ENCODE peak calls at places on chromosomes 5 and 9, in four cellular contexts. One of them, this sample, is unnamed.

GRCh38 chr9:69421908-69422801 is 97.1 kb downstream of the ENTREP1 start:
- DNase-seq in GM20000: peak
- DNase-seq in endothelial cell: peak
- DNase-seq in mesothelial cell of epicardium: peak
- DNase-seq in this sample: peak

GRCh38 chr5:93517828-93518227 is 63.2 kb downstream of the NR2F1-AS1 start:
- DNase-seq in GM20000: no peak
- DNase-seq in endothelial cell: no peak
- DNase-seq in mesothelial cell of epicardium: no peak
- DNase-seq in this sample: no peak

GRCh38 chr5:43332401-43332800 is 19.2 kb upstream of the HMGCS1 start:
- DNase-seq in GM20000: no peak
- DNase-seq in endothelial cell: no peak
- DNase-seq in mesothelial cell of epicardium: no peak
- DNase-seq in this sample: no peak

GRCh38 chr9:286091-286740 is 71.6 kb downstream of the DOCK8 start:
- DNase-seq in GM20000: no peak
- DNase-seq in endothelial cell: no peak
- DNase-seq in mesothelial cell of epicardium: no peak
- DNase-seq in this sample: no peak

GRCh38 chr9:137114613-137115393 is at the start of gene DPP7:
- DNase-seq in GM20000: peak
- DNase-seq in endothelial cell: no peak
- DNase-seq in mesothelial cell of epicardium: peak
- DNase-seq in this sample: peak

GRCh38 chr5:167720676-167721260 is 570.7 kb upstream of the WWC1 start:
- DNase-seq in GM20000: no peak
- DNase-seq in endothelial cell: no peak
- DNase-seq in mesothelial cell of epicardium: no peak
- DNase-seq in this sample: no peak

GRCh38 chr5:107381189-107381856 is 289.4 kb downstream of the EFNA5 start:
- DNase-seq in GM20000: no peak
- DNase-seq in endothelial cell: no peak
- DNase-seq in mesothelial cell of epicardium: no peak
- DNase-seq in this sample: no peak

GRCh38 chr5:130871346-130872086 is 293.5 kb downstream of the HINT1 start:
- DNase-seq in GM20000: peak
- DNase-seq in endothelial cell: no peak
- DNase-seq in mesothelial cell of epicardium: no peak
- DNase-seq in this sample: peak

GRCh38 chr5:178778919-178779318 is 48.5 kb upstream of the ZNF354A start:
- DNase-seq in GM20000: no peak
- DNase-seq in endothelial cell: no peak
- DNase-seq in mesothelial cell of epicardium: no peak
- DNase-seq in this sample: no peak

GRCh38 chr5:80034559-80034958 is 589 bp upstream of the THBS4 start:
- DNase-seq in GM20000: no peak
- DNase-seq in endothelial cell: no peak
- DNase-seq in mesothelial cell of epicardium: no peak
- DNase-seq in this sample: no peak

GRCh38 chr5:74017786-74018211 is 391.8 kb downstream of the ARHGEF28 start:
- DNase-seq in GM20000: no peak
- DNase-seq in endothelial cell: no peak
- DNase-seq in mesothelial cell of epicardium: no peak
- DNase-seq in this sample: no peak

GRCh38 chr5:119270955-119271757 is 84.7 kb upstream of the TNFAIP8 start:
- DNase-seq in GM20000: no peak
- DNase-seq in endothelial cell: no peak
- DNase-seq in mesothelial cell of epicardium: no peak
- DNase-seq in this sample: no peak

GRCh38 chr9:121194730-121195129 is 6.9 kb downstream of the RAB14 start:
- DNase-seq in GM20000: no peak
- DNase-seq in endothelial cell: no peak
- DNase-seq in mesothelial cell of epicardium: no peak
- DNase-seq in this sample: no peak

DNA sequence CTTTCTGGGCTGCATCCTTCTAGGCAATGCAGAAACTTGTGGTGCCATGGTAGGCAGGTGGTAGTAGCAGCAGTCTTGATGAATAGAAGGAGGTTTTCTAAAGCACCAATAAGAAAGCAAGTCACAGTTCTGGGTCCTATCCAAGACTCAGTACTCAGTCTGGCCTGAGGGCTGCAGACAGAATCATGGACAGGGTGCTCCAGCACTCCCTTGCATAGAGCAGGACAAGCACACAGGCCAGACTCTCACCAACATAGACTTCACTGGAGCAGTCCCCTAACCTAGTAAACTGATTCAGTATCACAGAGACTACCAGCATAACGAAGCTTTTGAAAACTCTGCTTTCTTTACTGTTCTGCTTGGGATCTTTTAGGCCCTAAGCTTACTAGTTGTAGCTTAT is 134.0 kb upstream of the RUSC2 start:
- DNase-seq in GM20000: no peak
- DNase-seq in endothelial cell: no peak
- DNase-seq in mesothelial cell of epicardium: no peak
- DNase-seq in this sample: no peak
- TF ChIP-seq CTCF in GM20000: no peak
- TF ChIP-seq CTCF in endothelial cell: no peak
- TF ChIP-seq CTCF in mesothelial cell of epicardium: no peak
- TF ChIP-seq CTCF in this sample: no peak

GRCh38 chr9:113675475-113675941 is 200.6 kb upstream of the ZNF618 start:
- DNase-seq in GM20000: no peak
- DNase-seq in endothelial cell: no peak
- DNase-seq in mesothelial cell of epicardium: no peak
- DNase-seq in this sample: no peak
- TF ChIP-seq CTCF in GM20000: no peak
- TF ChIP-seq CTCF in endothelial cell: no peak
- TF ChIP-seq CTCF in mesothelial cell of epicardium: no peak
- TF ChIP-seq CTCF in this sample: no peak

DNA sequence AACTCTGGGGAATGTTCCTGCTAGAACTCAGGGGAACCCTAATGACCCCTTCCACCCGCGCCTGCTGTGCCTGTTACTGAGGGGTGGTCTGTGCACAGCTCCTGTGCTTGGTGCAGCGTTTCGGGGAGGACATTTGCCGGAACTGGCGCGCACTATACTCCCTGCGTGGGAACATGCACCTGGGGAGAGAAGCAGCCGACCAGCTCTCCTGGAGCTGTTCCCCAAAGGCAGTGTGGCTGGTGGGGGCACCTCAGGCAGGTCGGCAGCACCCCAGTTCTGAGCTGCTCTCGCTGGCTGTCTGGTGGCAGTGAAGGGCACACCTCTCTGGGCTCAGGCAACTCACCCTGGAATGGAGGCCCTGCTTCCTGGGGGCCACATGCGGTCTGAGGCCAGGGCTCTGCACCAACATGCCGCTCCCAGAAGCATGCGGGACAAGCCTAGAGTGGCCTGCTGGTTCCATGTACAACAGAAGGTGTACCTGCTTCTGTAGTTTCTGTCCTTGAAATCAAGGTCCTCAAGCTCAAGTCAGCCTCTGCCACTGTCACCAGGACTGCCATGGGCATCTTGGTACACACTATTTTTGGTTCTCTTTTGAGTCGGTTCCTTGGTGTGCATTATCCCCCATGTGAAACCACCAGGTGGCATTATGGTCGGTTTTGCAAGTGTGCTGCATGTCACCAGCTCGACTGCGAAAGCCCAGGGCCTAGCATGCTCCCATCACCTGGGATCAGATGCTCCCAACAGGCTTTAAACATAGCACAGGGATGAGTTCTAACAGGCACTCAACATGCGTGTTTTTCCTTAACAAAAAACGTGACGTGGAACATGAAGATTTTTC is 7.8 kb upstream of the MRNIP start:
- DNase-seq in GM20000: peak
- DNase-seq in endothelial cell: no peak
- DNase-seq in mesothelial cell of epicardium: no peak
- DNase-seq in this sample: peak
- TF ChIP-seq CTCF in GM20000: peak
- TF ChIP-seq CTCF in endothelial cell: no peak
- TF ChIP-seq CTCF in mesothelial cell of epicardium: no peak
- TF ChIP-seq CTCF in this sample: no peak

GRCh38 chr9:112091805-112092204 is 83.3 kb downstream of the SUSD1 start:
- DNase-seq in GM20000: no peak
- DNase-seq in endothelial cell: no peak
- DNase-seq in mesothelial cell of epicardium: no peak
- DNase-seq in this sample: no peak
- TF ChIP-seq CTCF in GM20000: no peak
- TF ChIP-seq CTCF in endothelial cell: no peak
- TF ChIP-seq CTCF in mesothelial cell of epicardium: no peak
- TF ChIP-seq CTCF in this sample: peak

GRCh38 chr5:169705322-169705721 is 68.2 kb downstream of the DOCK2 start:
- DNase-seq in GM20000: peak
- DNase-seq in endothelial cell: no peak
- DNase-seq in mesothelial cell of epicardium: no peak
- DNase-seq in this sample: no peak

GRCh38 chr5:169703803-169704202 is 66.7 kb downstream of the DOCK2 start:
- DNase-seq in GM20000: no peak
- DNase-seq in endothelial cell: no peak
- DNase-seq in mesothelial cell of epicardium: no peak
- DNase-seq in this sample: no peak

GRCh38 chr5:169702726-169703481 is 65.8 kb downstream of the DOCK2 start:
- DNase-seq in GM20000: peak
- DNase-seq in endothelial cell: no peak
- DNase-seq in mesothelial cell of epicardium: no peak
- DNase-seq in this sample: peak

GRCh38 chr5:169700611-169701010 is 63.5 kb downstream of the DOCK2 start:
- DNase-seq in GM20000: no peak
- DNase-seq in endothelial cell: no peak
- DNase-seq in mesothelial cell of epicardium: no peak
- DNase-seq in this sample: no peak

DNA sequence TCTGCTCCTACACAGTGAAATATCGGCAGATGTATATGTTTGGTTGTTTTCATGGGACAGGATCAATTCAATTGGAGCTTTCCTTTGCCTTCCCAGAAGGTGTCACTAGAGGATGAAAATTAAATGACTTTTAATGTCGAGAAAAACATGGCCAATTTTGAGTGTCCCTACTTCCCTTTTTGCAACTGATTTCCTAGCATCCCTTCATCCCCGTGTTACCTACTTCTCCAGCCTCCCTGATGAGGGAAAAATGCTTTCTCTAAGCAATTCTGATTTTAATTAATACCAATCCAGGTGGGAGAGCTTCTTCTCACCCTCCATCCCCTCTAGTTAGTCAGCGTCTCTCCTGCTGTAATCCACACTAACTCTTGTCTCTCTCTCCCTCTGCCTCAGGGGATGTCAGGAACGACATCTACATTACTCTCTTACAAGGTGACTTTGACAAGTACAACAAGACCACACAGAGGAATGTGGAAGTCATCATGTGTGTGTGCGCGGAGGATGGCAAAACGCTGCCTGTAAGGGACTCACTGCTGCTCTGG is 64.9 kb downstream of the DOCK2 start:
- DNase-seq in GM20000: peak
- DNase-seq in endothelial cell: no peak
- DNase-seq in mesothelial cell of epicardium: no peak
- DNase-seq in this sample: no peak
- TF ChIP-seq CTCF in GM20000: peak
- TF ChIP-seq CTCF in endothelial cell: no peak
- TF ChIP-seq CTCF in mesothelial cell of epicardium: no peak
- TF ChIP-seq CTCF in this sample: no peak

DNA sequence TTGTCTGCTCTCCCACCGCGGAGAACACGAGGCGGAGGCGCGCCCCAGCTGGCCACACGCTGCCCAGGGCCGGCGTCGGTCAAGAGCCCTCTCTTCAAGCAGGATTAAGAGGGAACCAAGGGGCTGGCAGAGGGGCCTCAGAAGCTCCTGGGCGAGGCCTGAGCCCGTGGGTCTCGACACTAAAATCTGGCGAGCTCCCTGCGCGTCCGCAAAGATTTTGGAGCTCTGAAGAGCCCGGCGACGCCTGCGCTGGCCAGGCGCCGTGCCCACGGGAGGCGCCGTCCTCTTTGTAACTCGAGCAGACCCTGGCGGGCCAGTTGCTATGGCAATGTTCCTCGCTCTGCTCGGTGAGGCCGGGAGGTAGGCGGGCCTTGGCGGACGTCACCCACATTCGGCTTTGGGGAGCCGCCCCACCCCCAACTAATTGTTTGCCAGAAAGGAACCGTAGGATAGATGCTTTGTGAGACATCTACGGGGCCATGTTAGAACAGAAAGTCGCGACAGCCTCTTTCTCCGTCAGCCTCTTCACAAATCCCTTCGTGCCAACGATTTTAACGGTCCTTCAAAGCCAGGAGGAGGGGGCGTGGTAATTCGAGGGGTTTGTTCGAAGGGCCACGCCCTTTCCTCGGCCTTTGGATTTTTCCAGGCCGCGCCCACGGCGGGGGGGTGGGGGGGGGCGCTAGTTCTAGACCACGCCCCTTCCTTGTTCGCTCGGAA is 735 bp upstream of the CNOT8 start:
- DNase-seq in GM20000: peak
- DNase-seq in endothelial cell: peak
- DNase-seq in mesothelial cell of epicardium: peak
- DNase-seq in this sample: peak
- TF ChIP-seq CTCF in GM20000: no peak
- TF ChIP-seq CTCF in endothelial cell: no peak
- TF ChIP-seq CTCF in mesothelial cell of epicardium: no peak
- TF ChIP-seq CTCF in this sample: no peak

GRCh38 chr9:128929560-128929959 is 8.8 kb downstream of the PHYHD1 start:
- DNase-seq in GM20000: no peak
- DNase-seq in endothelial cell: no peak
- DNase-seq in mesothelial cell of epicardium: no peak
- DNase-seq in this sample: no peak
- TF ChIP-seq CTCF in GM20000: no peak
- TF ChIP-seq CTCF in endothelial cell: no peak
- TF ChIP-seq CTCF in mesothelial cell of epicardium: no peak
- TF ChIP-seq CTCF in this sample: no peak

DNA sequence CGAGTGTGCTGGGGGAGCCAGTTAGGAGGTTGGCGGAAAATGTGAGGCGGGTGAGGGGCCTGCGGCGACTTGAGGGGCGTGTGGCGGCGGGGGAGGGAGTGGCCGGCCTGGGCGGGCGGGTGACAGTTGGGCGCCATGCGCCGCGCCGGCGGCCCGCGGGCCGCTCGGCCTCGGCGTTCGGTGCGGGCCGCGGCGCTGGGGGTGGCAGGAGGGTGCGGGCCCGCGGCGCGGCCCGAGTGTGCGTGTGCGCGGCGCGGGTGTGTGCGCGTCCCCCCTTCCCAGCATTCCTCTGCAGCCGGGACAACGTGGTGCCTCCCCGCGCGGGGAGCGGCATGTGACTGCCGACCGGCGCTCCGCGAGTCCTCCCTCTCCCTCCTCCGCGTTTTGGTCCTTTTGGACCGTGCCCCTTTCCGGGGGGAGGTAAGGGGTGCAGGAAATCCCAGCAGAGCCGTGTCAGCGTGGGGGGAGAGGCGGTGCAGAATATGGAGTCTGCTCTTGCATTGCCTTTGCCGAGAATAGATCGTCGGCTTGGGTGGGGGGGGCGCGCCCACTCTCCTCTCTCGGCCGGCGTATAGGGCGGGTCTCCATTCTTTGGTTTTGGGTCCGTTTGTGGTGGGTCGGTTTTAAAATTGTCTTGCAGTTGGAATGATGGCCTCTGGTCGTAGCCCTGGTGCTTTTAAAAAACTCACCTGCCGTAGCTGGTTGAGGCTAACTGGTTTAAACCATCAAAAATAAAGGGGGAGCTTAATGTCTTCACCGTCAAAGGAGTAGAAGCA is 1.9 kb downstream of the LARP1 start:
- DNase-seq in GM20000: peak
- DNase-seq in endothelial cell: peak
- DNase-seq in mesothelial cell of epicardium: peak
- DNase-seq in this sample: peak
- TF ChIP-seq CTCF in GM20000: no peak
- TF ChIP-seq CTCF in endothelial cell: no peak
- TF ChIP-seq CTCF in mesothelial cell of epicardium: no peak
- TF ChIP-seq CTCF in this sample: no peak

GRCh38 chr9:98678244-98678842 is 30.4 kb downstream of the GABBR2 start:
- DNase-seq in GM20000: no peak
- DNase-seq in endothelial cell: peak
- DNase-seq in mesothelial cell of epicardium: no peak
- DNase-seq in this sample: peak
- TF ChIP-seq CTCF in GM20000: peak
- TF ChIP-seq CTCF in endothelial cell: peak
- TF ChIP-seq CTCF in mesothelial cell of epicardium: no peak
- TF ChIP-seq CTCF in this sample: peak

This sample was measured in activated CD8-positive, alpha-beta T cell treated with anti-CD3 and anti-CD28 coated beads for 36 hours.